ENCODE peak calls at places on chromosomes 5 and 9, in nine cellular contexts. D, G, K, V, M, Q, C, S and P are unnamed samples.

GRCh38 chr5:153066281-153066680 is 424.2 kb upstream of the GRIA1 start:
- DNase-seq in K (no peak), V (no peak), C (no peak), G (no peak), D (no peak), S (no peak), Q (no peak), M (no peak), P (no peak)

GRCh38 chr9:128115187-128116103 is 12.1 kb downstream of the PTGES2 start:
- DNase-seq in S (peak; percentile 14), C (peak; percentile 61), D (no peak), G (no peak), M (no peak), K (no peak), Q (no peak), V (no peak), P (peak; percentile 38)

GRCh38 chr5:148993283-148993936 is 69.5 kb downstream of the SH3TC2 start:
- DNase-seq in S (no peak), M (no peak), D (no peak), V (no peak), C (no peak), Q (no peak), K (no peak), G (no peak), P (no peak)

GRCh38 chr9:85647571-85647970 is 94.2 kb downstream of the AGTPBP1 start:
- DNase-seq in V (peak; percentile 31), M (no peak), D (no peak), Q (no peak), S (no peak), K (no peak), G (no peak), C (no peak), P (no peak)

GRCh38 chr9:135990468-135991429 is 29.6 kb upstream of the UBAC1 start:
- DNase-seq in D (no peak), C (no peak), G (peak; percentile 48), S (no peak), V (peak; percentile 91), K (no peak), Q (peak; percentile 95), M (peak; percentile 51), P (no peak)

GRCh38 chr9:129609486-129610192 is 11.3 kb downstream of the C9orf50 start:
- DNase-seq in G (peak; percentile 57), C (peak; percentile 75), K (no peak), M (peak; percentile 53), S (peak; percentile 58), D (no peak), Q (peak; percentile 71), V (peak; percentile 17), P (peak; percentile 96)

GRCh38 chr9:106785200-106785599 is 77.8 kb upstream of the ZNF462 start:
- DNase-seq in G (no peak), Q (no peak), K (no peak), D (no peak), V (no peak), S (no peak), M (no peak), C (no peak), P (no peak)

GRCh38 chr5:154141686-154142300 is 48.7 kb upstream of the GALNT10 start:
- DNase-seq in D (no peak), S (no peak), C (no peak), G (no peak), M (no peak), V (no peak), Q (peak; percentile 52), K (no peak), P (peak; percentile 37)

GRCh38 chr5:9562101-9562500 is 16.2 kb upstream of the SEMA5A start:
- DNase-seq in M (peak; percentile 13), S (no peak), Q (no peak), C (no peak), G (no peak), D (no peak), V (no peak), K (no peak), P (peak; percentile 54)

GRCh38 chr9:91246842-91247241 is 114.9 kb downstream of the AUH start:
- DNase-seq in G (no peak), C (no peak), Q (peak; percentile 23), D (no peak), S (no peak), V (no peak), K (no peak), M (no peak), P (no peak)

GRCh38 chr5:32115985-32116384 is 58.1 kb downstream of the GOLPH3 start:
- DNase-seq in S (no peak), G (no peak), V (no peak), D (no peak), Q (no peak), C (no peak), K (no peak), M (no peak), P (no peak)

GRCh38 chr9:109767814-109768213 is 12.2 kb upstream of the PALM2AKAP2 start:
- DNase-seq in K (no peak), Q (no peak), D (no peak), M (no peak), V (no peak), S (no peak), G (no peak), C (no peak), P (no peak)

GRCh38 chr5:159712672-159713071 is 203.6 kb upstream of the ADRA1B start:
- DNase-seq in D (no peak), V (no peak), C (no peak), Q (no peak), K (no peak), G (no peak), S (no peak), M (peak; percentile 73), P (no peak)

GRCh38 chr9:122329592-122329991 is 41.2 kb upstream of the PTGS1 start:
- DNase-seq in G (no peak), M (no peak), S (no peak), K (no peak), V (no peak), D (no peak), C (no peak), Q (no peak), P (no peak)

GRCh38 chr5:23684103-23684502 is 176.7 kb downstream of the PRDM9 start:
- DNase-seq in V (no peak), G (no peak), Q (peak; percentile 8), C (no peak), D (no peak), S (no peak), M (no peak), K (no peak), P (no peak)

DNA sequence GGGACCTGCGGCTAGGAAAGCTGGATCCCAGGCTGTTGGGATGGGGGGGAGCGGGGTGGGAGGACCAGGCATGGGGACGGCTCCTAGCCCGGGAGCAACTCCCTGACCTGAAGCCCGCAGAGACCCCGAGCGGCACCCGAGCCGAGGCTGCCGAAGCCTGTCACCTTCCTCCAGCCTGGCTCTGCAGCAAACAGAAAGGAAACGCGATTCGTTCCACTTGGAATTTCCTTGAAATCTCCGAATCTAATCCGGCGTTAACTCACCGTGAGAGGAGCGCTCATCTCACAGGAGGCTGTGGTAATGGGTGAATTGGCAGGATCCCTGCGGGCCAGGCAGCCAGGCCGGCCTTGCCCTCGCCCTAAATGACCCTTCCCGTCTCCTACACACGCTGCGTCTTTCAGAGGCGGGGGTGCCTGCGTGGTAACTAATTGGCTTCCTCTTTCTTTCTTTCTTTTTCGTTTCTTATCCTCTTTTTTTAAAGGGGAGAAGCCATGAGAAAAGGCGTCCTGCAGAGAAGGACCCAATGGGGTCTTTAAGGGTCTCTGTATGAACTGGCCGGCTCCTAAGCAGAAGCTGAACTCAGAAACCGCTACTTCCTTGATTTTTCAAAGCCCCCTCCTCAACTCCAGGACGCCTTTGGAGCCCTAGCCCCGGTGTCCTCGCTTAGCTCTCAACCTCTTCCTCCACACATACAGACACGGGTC is 8.5 kb downstream of the PAX5 start:
- DNase-seq in Q (peak; percentile 57), G (no peak), K (no peak), C (no peak), D (no peak), S (no peak), M (no peak), V (no peak), P (peak; percentile 90)
- H3K4me3 ChIP-seq in Q (peak overlapping the region; percentile 42), G (peak overlapping the region; percentile 38), K (peak overlapping the region; percentile 73), C (peak overlapping the region; percentile 45), D (peak overlapping the region; percentile 4), S (peak overlapping the region; percentile 11), M (peak overlapping the region; percentile 77), V (peak overlapping the region; percentile 88), P (peak overlapping the region; percentile 59)

DNA sequence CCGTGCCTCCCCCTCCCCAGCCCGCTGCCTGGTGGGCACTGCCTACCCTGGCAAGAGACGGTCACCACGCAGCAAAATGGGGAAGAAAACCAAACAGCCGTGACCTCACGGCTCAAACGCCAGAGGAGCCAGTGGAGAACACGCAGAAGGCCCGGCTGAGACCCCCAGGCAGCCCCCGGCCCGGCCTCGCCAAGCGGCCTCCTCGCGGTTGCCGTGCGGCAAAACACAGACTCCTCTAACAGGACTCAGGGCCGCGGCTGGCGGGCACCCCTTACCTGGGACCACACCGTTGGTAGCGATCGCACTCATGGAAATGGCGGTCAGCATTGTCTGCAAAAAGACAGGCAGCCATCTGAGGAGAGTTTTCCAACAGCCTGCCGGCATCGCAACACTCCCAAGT is 23.8 kb downstream of the SLC12A7 start:
- DNase-seq in M (no peak), C (no peak), S (no peak), Q (no peak), G (no peak), D (no peak), K (no peak), V (no peak), P (no peak)
- H3K9me3 ChIP-seq in M (no peaks in the 10 kb centered on the region), C (no peaks in the 10 kb centered on the region), S (no peaks in the 10 kb centered on the region), Q (no peaks in the 10 kb centered on the region), G (no peaks in the 10 kb centered on the region), D (no peaks in the 10 kb centered on the region), K (no peaks in the 10 kb centered on the region), V (no peaks in the 10 kb centered on the region), P (no peaks in the 10 kb centered on the region)

GRCh38 chr5:176730815-176731475 is 79.4 kb upstream of the UNC5A start:
- DNase-seq in M (no peak), D (no peak), C (no peak), V (no peak), K (no peak), S (no peak), Q (no peak), G (no peak), P (no peak)
- H3K4me3 ChIP-seq in M (no peak overlapping the region), D (no peak overlapping the region), C (no peak overlapping the region), V (no peak overlapping the region), K (no peak overlapping the region), S (no peak overlapping the region), Q (no peak overlapping the region), G (no peak overlapping the region), P (no peak overlapping the region)

GRCh38 chr5:143313298-143313852 is 90.1 kb downstream of the NR3C1 start:
- DNase-seq in M (peak; percentile 29), S (no peak), V (no peak), C (no peak), Q (no peak), G (no peak), D (no peak), K (no peak), P (no peak)

GRCh38 chr5:143312822-143313221 is 90.7 kb downstream of the NR3C1 start:
- DNase-seq in S (no peak), M (no peak), D (no peak), G (no peak), V (no peak), C (no peak), Q (no peak), K (no peak), P (no peak)

GRCh38 chr5:143311955-143312354 is 91.5 kb downstream of the NR3C1 start:
- DNase-seq in K (no peak), D (no peak), S (no peak), M (peak; percentile 36), V (no peak), G (no peak), C (no peak), Q (no peak), P (peak; percentile 9)

GRCh38 chr5:143309661-143310431 is 93.6 kb downstream of the NR3C1 start:
- DNase-seq in G (no peak), S (no peak), D (no peak), K (no peak), V (no peak), C (no peak), Q (no peak), M (peak; percentile 52), P (peak; percentile 22)

GRCh38 chr5:143311428-143311827 is 92.1 kb downstream of the NR3C1 start:
- DNase-seq in S (no peak), C (no peak), M (peak; percentile 87), G (no peak), D (no peak), K (no peak), Q (no peak), V (no peak), P (no peak)
- H3K9me3 ChIP-seq in S (no peaks in the 10 kb centered on the region), C (no peaks in the 10 kb centered on the region), M (no peaks in the 10 kb centered on the region), G (no peaks in the 10 kb centered on the region), D (no peaks in the 10 kb centered on the region), K (no peaks in the 10 kb centered on the region), Q (no peaks in the 10 kb centered on the region), V (no peaks in the 10 kb centered on the region), P (no peaks in the 10 kb centered on the region)